ENCODE peak calls at places on chromosomes 3 and 15, in six cellular contexts. K, O, F, X, L and N are unnamed samples.

GRCh38 chr3:99586680-99587079 is 51.7 kb upstream of the COL8A1 start:
- DNase-seq in K (no peak), O (no peak), F (no peak), X (no peak), L (no peak), N (no peak)

GRCh38 chr15:88394553-88395159 is 72.5 kb downstream of the MRPL46 start:
- DNase-seq in K (no peak), O (no peak), F (no peak), X (no peak), L (no peak), N (no peak)

GRCh38 chr15:35078221-35078915 is 6.7 kb downstream of the NANOGP8 start:
- DNase-seq in K (peak), O (peak), F (peak), X (peak), L (no peak), N (peak)

GRCh38 chr3:157532529-157533297 is 29.5 kb upstream of the VEPH1 start:
- DNase-seq in K (peak), O (peak), F (peak), X (peak), L (peak), N (peak)

GRCh38 chr3:162295323-162295983 is 798.8 kb downstream of the OTOL1 start:
- DNase-seq in K (peak), O (no peak), F (no peak), X (peak), L (no peak), N (peak)

GRCh38 chr15:48642795-48643194 is 2.7 kb downstream of the FBN1 start:
- DNase-seq in K (no peak), O (no peak), F (no peak), X (peak), L (no peak), N (peak)

GRCh38 chr3:48128779-48129178 is 59.4 kb downstream of the CDC25A start:
- DNase-seq in K (no peak), O (no peak), F (no peak), X (no peak), L (no peak), N (no peak)

GRCh38 chr3:44913868-44914468 is 39.6 kb downstream of the TGM4 start:
- DNase-seq in K (peak), O (peak), F (peak), X (peak), L (peak), N (peak)

GRCh38 chr3:178960191-178960590 is 111.4 kb downstream of the ZMAT3 start:
- DNase-seq in K (peak), O (no peak), F (no peak), X (no peak), L (no peak), N (peak)

GRCh38 chr3:187098925-187099512 is 40.3 kb downstream of the RPL39L start:
- DNase-seq in K (peak), O (no peak), F (no peak), X (peak), L (no peak), N (peak)

GRCh38 chr3:38662544-38662943 is 13.1 kb upstream of the SCN5A start:
- DNase-seq in K (peak), O (no peak), F (peak), X (peak), L (no peak), N (peak)

GRCh38 chr3:50170689-50171088 is 15.6 kb downstream of the SEMA3F start:
- DNase-seq in K (peak), O (no peak), F (no peak), X (no peak), L (no peak), N (peak)

GRCh38 chr15:29636140-29636539 is 186.1 kb downstream of the TJP1 start:
- DNase-seq in K (no peak), O (no peak), F (no peak), X (no peak), L (no peak), N (no peak)

GRCh38 chr15:99702895-99703602 is 30.2 kb downstream of the LYSMD4 start:
- DNase-seq in K (peak), O (no peak), F (no peak), X (peak), L (no peak), N (no peak)

GRCh38 chr15:31145271-31145911 is 43.9 kb upstream of the TRPM1 start:
- DNase-seq in K (peak), O (no peak), F (no peak), X (no peak), L (no peak), N (no peak)

GRCh38 chr15:85539491-85539890 is 159.1 kb downstream of the AKAP13 start:
- DNase-seq in K (no peak), O (no peak), F (no peak), X (no peak), L (no peak), N (no peak)

GRCh38 chr15:85542895-85543331 is 162.5 kb downstream of the AKAP13 start:
- DNase-seq in K (peak), O (no peak), F (no peak), X (peak), L (no peak), N (no peak)

GRCh38 chr15:85541744-85542143 is 161.3 kb downstream of the AKAP13 start:
- DNase-seq in K (peak), O (no peak), F (no peak), X (no peak), L (no peak), N (no peak)

GRCh38 chr15:85542488-85542887 is 162.1 kb downstream of the AKAP13 start:
- DNase-seq in K (no peak), O (no peak), F (no peak), X (no peak), L (no peak), N (no peak)

DNA sequence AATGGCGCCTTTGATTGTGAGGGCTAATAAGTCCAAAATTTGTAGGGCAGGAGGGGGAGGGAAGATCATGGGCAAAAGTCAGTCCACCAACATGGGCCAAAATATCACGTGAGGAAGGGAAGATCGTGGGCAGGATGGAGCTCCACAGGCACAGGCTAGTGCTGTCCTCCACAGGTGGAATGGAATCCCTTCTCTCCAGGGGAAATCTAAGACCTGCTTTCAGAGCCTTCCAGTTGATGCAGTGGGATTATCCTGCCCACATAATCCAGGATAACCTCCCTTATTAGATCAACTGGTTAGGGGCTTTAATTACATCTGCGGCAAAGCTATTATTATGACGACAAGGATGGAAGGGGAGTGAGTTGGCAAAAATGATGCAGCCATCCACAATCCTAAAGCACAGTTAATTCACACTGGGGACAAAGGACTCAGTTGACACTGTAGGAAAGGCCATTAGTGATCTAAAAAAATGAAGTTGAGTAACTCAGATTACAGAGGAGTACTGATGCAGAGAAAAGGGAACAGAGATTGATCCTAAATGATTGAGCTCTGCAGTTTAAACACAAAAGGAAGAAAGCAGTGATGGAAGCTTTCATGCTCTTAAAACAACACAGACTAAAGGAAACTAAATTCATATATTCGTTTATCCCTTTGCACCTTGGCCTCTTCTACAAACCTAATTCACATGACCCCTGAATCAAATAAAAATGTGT is 159.8 kb downstream of the AKAP13 start:
- DNase-seq in K (no peak), O (no peak), F (no peak), X (no peak), L (no peak), N (no peak)
- H3K14ac ChIP-seq in K (no peak), O (no peak), F (no peak), X (no peak), L (no peak), N (no peak)

GRCh38 chr15:97072560-97072959 is 742.1 kb downstream of the NR2F2 start:
- DNase-seq in K (no peak), O (no peak), F (no peak), X (no peak), L (no peak), N (peak)
- H4K8ac ChIP-seq in K (no peak), O (no peak), F (no peak), X (no peak), L (no peak), N (peak)

GRCh38 chr3:126263539-126263938 is 83.2 kb upstream of the ALDH1L1 start:
- DNase-seq in K (no peak), O (no peak), F (no peak), X (no peak), L (no peak), N (no peak)

GRCh38 chr3:126262227-126262626 is 81.8 kb upstream of the ALDH1L1 start:
- DNase-seq in K (no peak), O (no peak), F (no peak), X (no peak), L (no peak), N (no peak)

GRCh38 chr3:126258670-126259069 is 78.3 kb upstream of the ALDH1L1 start:
- DNase-seq in K (no peak), O (no peak), F (no peak), X (no peak), L (no peak), N (no peak)

GRCh38 chr3:126259411-126260391 is 79.3 kb upstream of the ALDH1L1 start:
- DNase-seq in K (peak), O (no peak), F (peak), X (peak), L (no peak), N (no peak)

GRCh38 chr3:126261037-126261436 is 80.7 kb upstream of the ALDH1L1 start:
- DNase-seq in K (peak), O (no peak), F (no peak), X (peak), L (no peak), N (peak)
- H2BK120ac ChIP-seq in K (peak), O (no peak), F (no peak), X (no peak), L (peak), N (no peak)

DNA sequence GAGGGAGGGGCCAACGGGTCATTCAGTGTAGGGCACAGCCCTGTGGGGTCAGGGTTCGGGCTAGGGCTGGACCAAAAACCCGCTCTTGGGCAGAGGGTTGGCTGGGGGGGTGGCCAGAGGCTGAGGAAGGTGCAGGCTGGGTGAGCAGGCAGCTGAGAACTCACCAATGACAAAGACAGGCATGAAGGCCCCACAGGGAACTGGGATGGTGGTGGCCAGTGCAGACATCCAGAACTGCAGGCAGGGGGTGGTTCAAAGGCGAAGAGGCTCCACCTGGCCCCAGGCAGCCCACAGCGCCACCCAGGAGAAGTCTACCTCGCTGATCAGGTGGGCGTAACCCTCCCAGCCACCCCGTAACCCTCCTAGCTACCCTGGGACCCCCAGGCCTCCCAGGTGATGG is 6.7 kb downstream of the CLCN2 start:
- DNase-seq in K (no peak), O (no peak), F (peak), X (no peak), L (no peak), N (no peak)
- H3K14ac ChIP-seq in K (no peak), O (no peak), F (no peak), X (no peak), L (no peak), N (no peak)

DNA sequence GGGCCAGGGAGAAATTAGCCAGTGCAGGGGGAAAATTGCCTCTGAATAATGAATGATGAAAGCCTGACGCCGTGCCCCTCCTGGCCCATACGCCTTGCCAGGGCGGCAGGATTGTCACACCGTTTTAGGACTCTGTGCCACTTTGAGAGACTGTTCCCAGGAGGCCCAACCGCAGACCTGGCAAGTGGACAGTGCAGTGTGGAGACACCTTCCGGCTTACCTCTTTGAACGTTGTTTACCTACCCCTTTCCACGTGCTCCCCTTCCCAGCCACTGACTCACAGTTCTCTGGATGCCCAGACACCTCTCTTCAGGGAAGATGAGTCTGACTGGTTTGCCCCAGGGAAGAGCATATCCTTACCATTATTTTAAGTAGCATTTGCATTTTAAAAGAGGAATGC is 84.0 kb upstream of the PXYLP1 start:
- DNase-seq in K (no peak), O (no peak), F (no peak), X (peak), L (no peak), N (no peak)
- H4K8ac ChIP-seq in K (no peak), O (no peak), F (no peak), X (no peak), L (no peak), N (no peak)

GRCh38 chr3:42608586-42608985 is 8.1 kb downstream of the NKTR start:
- DNase-seq in K (peak), O (no peak), F (no peak), X (no peak), L (no peak), N (no peak)
- H2BK120ac ChIP-seq in K (no peak), O (no peak), F (no peak), X (no peak), L (no peak), N (no peak)

GRCh38 chr3:43748179-43748578 is 57.4 kb downstream of the ABHD5 start:
- DNase-seq in K (peak), O (no peak), F (no peak), X (no peak), L (no peak), N (peak)
- H3K14ac ChIP-seq in K (peak), O (no peak), F (no peak), X (no peak), L (no peak), N (no peak)

GRCh38 chr3:198081421-198081844 is 121.4 kb downstream of the LMLN start:
- DNase-seq in K (no peak), O (no peak), F (peak), X (no peak), L (no peak), N (no peak)

GRCh38 chr3:198079771-198080520 is 119.9 kb downstream of the LMLN start:
- DNase-seq in K (peak), O (no peak), F (peak), X (peak), L (peak), N (peak)

GRCh38 chr3:198076722-198077308 is 116.8 kb downstream of the LMLN start:
- DNase-seq in K (no peak), O (no peak), F (no peak), X (no peak), L (no peak), N (no peak)

DNA sequence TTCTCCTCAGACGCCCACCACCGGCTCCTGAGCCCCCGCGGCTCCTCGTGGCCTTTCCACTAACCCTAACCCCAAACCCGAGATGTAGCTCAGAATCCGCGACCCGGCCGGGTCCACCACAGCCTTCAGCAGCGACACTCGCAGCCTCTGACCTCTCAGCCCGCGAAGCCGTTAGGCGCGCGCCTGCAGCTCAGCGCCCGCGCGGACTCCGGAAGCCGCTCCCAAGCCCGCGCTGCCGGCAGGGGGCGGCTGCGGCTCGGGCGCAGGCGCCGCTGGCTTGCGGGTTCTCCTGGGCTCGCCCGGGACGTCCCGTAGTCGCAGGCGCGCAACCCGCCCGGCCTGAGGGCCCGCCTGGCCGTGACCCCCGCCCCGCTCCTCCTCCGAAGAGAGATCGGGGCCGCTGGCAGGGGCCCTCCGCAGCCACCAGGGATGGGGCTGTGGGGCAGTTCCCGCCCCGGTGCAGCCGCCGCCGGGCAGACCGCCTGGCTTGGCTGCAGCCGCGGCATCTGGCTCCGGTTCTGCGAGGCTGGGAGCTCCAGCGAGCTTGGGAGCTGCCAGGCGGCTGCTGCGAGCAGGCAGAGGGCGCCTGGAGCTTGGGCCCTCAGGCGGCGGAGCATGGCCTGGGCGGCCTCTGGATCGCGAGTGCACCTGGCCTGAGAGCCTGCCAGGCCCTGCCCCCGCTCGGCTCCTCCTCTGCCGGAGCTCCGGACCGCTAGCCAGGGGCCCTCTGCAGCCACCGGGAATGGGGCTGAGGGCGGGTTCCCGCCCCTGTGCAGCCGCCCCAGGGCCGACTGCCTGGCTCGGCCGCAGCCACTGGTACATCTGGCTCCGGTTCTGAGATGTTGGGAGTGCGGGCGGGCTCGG is 120.7 kb downstream of the LMLN start:
- DNase-seq in K (peak), O (peak), F (peak), X (peak), L (peak), N (peak)
- H4K8ac ChIP-seq in K (no peak), O (peak), F (no peak), X (no peak), L (peak), N (no peak)